ENCODE peak calls at places on chromosomes 11 and 22, in five cellular contexts. One of them, this sample, is unnamed.

GRCh38 chr11:97349201-97349600 is 959.4 kb downstream of the JRKL start:
- DNase-seq in brain microvascular endothelial cell: no peak
- DNase-seq in lower lobe of right lung: no peak
- DNase-seq in Peyer's patch: no peak
- DNase-seq in spleen: no peak
- DNase-seq in this sample: no peak

GRCh38 chr11:121652982-121653381 is 200.2 kb upstream of the SORL1-AS1 start:
- DNase-seq in lower lobe of right lung: no peak
- DNase-seq in brain microvascular endothelial cell: no peak
- DNase-seq in spleen: no peak
- DNase-seq in Peyer's patch: no peak
- DNase-seq in this sample: no peak

GRCh38 chr22:17754233-17754925 is 19.9 kb downstream of the BID start:
- DNase-seq in brain microvascular endothelial cell: no peak
- DNase-seq in spleen: peak
- DNase-seq in lower lobe of right lung: no peak
- DNase-seq in Peyer's patch: no peak
- DNase-seq in this sample: no peak

GRCh38 chr11:78586452-78587046 is 11.9 kb upstream of the NARS2 start:
- DNase-seq in spleen: no peak
- DNase-seq in Peyer's patch: no peak
- DNase-seq in lower lobe of right lung: no peak
- DNase-seq in brain microvascular endothelial cell: no peak
- DNase-seq in this sample: no peak

GRCh38 chr11:126293726-126294125 is 10.1 kb upstream of the DCPS start:
- DNase-seq in lower lobe of right lung: no peak
- DNase-seq in Peyer's patch: no peak
- DNase-seq in spleen: no peak
- DNase-seq in brain microvascular endothelial cell: no peak
- DNase-seq in this sample: no peak

GRCh38 chr11:48106166-48106565 is 110.4 kb upstream of the OR4B1 start:
- DNase-seq in brain microvascular endothelial cell: no peak
- DNase-seq in lower lobe of right lung: no peak
- DNase-seq in spleen: no peak
- DNase-seq in Peyer's patch: no peak
- DNase-seq in this sample: no peak

GRCh38 chr11:118144301-118144701 is 8.3 kb downstream of the SCN4B start:
- DNase-seq in brain microvascular endothelial cell: no peak
- DNase-seq in lower lobe of right lung: no peak
- DNase-seq in spleen: no peak
- DNase-seq in Peyer's patch: no peak
- DNase-seq in this sample: peak

GRCh38 chr11:95585071-95585751 is 204.4 kb downstream of the FAM76B start:
- DNase-seq in brain microvascular endothelial cell: peak
- DNase-seq in spleen: no peak
- DNase-seq in lower lobe of right lung: no peak
- DNase-seq in Peyer's patch: no peak
- DNase-seq in this sample: no peak

GRCh38 chr22:48429621-48430020 is 1398.1 kb downstream of the BRD1 start:
- DNase-seq in brain microvascular endothelial cell: no peak
- DNase-seq in spleen: no peak
- DNase-seq in Peyer's patch: peak
- DNase-seq in lower lobe of right lung: no peak
- DNase-seq in this sample: no peak

GRCh38 chr11:1472180-1473005 is 14.2 kb downstream of the MOB2 start:
- DNase-seq in brain microvascular endothelial cell: no peak
- DNase-seq in lower lobe of right lung: peak
- DNase-seq in Peyer's patch: no peak
- DNase-seq in spleen: peak
- DNase-seq in this sample: no peak

GRCh38 chr11:12160680-12161079 is 50.3 kb downstream of the MICAL2 start:
- DNase-seq in brain microvascular endothelial cell: no peak
- DNase-seq in lower lobe of right lung: peak
- DNase-seq in spleen: peak
- DNase-seq in Peyer's patch: no peak
- DNase-seq in this sample: no peak

GRCh38 chr11:95877288-95877687 is 46.6 kb downstream of the MTMR2 start:
- DNase-seq in brain microvascular endothelial cell: peak
- DNase-seq in spleen: no peak
- DNase-seq in Peyer's patch: no peak
- DNase-seq in lower lobe of right lung: no peak
- DNase-seq in this sample: no peak

GRCh38 chr11:8004008-8004407 is 16.9 kb downstream of the EIF3F start:
- DNase-seq in brain microvascular endothelial cell: no peak
- DNase-seq in lower lobe of right lung: no peak
- DNase-seq in Peyer's patch: no peak
- DNase-seq in spleen: no peak
- DNase-seq in this sample: no peak

GRCh38 chr11:8003187-8003586 is 16.1 kb downstream of the EIF3F start:
- DNase-seq in lower lobe of right lung: no peak
- DNase-seq in Peyer's patch: no peak
- DNase-seq in spleen: no peak
- DNase-seq in brain microvascular endothelial cell: no peak
- DNase-seq in this sample: no peak

GRCh38 chr11:8000390-8000789 is 13.3 kb downstream of the EIF3F start:
- DNase-seq in brain microvascular endothelial cell: no peak
- DNase-seq in Peyer's patch: no peak
- DNase-seq in lower lobe of right lung: no peak
- DNase-seq in spleen: no peak
- DNase-seq in this sample: no peak

GRCh38 chr11:8002676-8003075 is 15.5 kb downstream of the EIF3F start:
- DNase-seq in spleen: no peak
- DNase-seq in Peyer's patch: no peak
- DNase-seq in lower lobe of right lung: no peak
- DNase-seq in brain microvascular endothelial cell: no peak
- DNase-seq in this sample: no peak

GRCh38 chr11:7999795-8000194 is 12.7 kb downstream of the EIF3F start:
- DNase-seq in spleen: no peak
- DNase-seq in Peyer's patch: no peak
- DNase-seq in brain microvascular endothelial cell: no peak
- DNase-seq in lower lobe of right lung: no peak
- DNase-seq in this sample: no peak
- TF ChIP-seq CTCF in spleen: no peak
- TF ChIP-seq CTCF in Peyer's patch: no peak
- TF ChIP-seq CTCF in brain microvascular endothelial cell: no peak
- TF ChIP-seq CTCF in lower lobe of right lung: no peak
- TF ChIP-seq CTCF in this sample: no peak

DNA sequence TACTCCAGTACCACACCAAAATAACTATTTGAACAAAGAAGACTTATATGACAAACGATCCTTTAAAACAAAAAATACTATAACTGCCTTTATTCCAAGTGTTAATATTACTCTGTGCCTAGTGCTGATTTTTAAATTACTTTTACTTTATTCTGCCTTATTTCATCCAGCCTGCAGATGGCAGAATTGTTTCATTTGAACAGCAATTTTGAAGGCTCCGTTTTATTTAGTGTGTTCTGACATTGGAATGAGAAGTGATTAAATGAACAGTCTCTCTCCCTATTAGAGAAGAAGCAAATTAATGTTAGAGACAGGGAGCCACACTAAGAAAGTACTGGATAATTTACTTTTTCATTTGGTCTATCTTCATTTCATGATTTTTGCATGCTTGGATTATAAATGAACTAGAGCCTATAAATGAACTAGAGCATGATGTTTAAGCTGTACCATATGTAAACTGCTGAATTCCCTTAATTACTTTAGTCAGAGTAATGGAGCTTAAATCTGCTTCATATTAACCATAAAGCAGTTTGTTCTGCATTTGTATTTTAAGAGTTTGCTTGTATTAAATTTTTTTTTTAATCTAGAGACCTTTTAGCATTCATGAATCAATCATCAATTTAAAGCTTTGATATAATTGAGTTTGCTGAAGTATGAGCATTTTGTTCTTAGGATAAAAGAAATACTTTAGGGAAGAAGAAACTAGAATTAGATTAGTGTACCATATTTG is 9.8 kb downstream of the PDHX start:
- DNase-seq in Peyer's patch: no peak
- DNase-seq in lower lobe of right lung: no peak
- DNase-seq in brain microvascular endothelial cell: peak
- DNase-seq in spleen: no peak
- DNase-seq in this sample: no peak
- H3K27ac ChIP-seq in Peyer's patch: no peak
- H3K27ac ChIP-seq in lower lobe of right lung: no peak
- H3K27ac ChIP-seq in brain microvascular endothelial cell: no peak
- H3K27ac ChIP-seq in spleen: no peak
- H3K27ac ChIP-seq in this sample: no peak

GRCh38 chr22:29477919-29478318 is 2.1 kb upstream of the NEFH start:
- DNase-seq in Peyer's patch: no peak
- DNase-seq in brain microvascular endothelial cell: no peak
- DNase-seq in lower lobe of right lung: no peak
- DNase-seq in spleen: no peak
- DNase-seq in this sample: no peak

GRCh38 chr22:29478326-29479276 is 1.4 kb upstream of the NEFH start:
- DNase-seq in brain microvascular endothelial cell: no peak
- DNase-seq in lower lobe of right lung: no peak
- DNase-seq in spleen: no peak
- DNase-seq in Peyer's patch: no peak
- DNase-seq in this sample: no peak

GRCh38 chr22:29480512-29481264 is 670 bp downstream of the NEFH start:
- DNase-seq in spleen: no peak
- DNase-seq in brain microvascular endothelial cell: no peak
- DNase-seq in lower lobe of right lung: peak
- DNase-seq in Peyer's patch: no peak
- DNase-seq in this sample: no peak

GRCh38 chr22:29480262-29480511 is 169 bp downstream of the NEFH start:
- DNase-seq in brain microvascular endothelial cell: no peak
- DNase-seq in Peyer's patch: no peak
- DNase-seq in spleen: no peak
- DNase-seq in lower lobe of right lung: no peak
- DNase-seq in this sample: no peak

DNA sequence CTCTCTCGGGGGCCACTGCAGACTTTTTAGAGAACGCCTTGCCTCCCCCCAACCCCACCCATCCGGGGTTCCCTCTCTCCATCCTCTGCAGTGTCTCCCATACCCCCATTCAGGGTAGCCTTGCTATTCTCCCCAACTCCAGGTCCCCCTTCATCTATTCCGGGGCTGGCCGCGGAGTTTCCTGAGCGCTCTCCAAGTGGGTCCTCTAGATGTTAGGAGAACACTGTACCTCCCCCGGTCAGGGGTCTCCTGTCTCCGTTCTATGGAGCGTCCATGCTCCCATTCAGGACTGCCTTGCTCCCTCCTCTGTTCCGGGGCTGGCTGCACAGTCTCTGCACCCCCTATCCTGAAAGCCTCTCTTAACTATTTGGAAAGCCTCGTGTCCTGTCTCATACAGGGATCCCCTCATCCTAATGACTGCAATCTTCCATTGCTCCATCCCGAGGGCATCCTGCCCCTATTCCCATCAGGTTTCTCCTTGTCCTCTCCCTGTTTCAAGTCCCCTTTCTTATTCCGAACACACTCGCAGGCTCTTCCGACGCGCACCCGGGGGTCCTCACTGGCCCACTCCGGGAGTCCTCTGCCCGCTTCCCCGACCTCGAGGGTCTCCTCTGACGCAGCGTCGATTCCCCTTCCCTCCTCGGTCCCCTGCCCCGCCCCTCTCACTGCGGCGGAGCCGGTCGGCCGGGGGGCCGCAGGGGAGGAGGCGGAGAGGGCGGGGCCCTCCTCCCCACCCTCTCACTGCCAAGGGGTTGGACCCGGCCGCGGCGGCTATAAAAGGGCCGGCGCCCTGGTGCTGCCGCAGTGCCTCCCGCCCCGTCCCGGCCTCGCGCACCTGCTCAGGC is at the start of gene NEFH:
- DNase-seq in lower lobe of right lung: no peak
- DNase-seq in spleen: no peak
- DNase-seq in Peyer's patch: no peak
- DNase-seq in brain microvascular endothelial cell: no peak
- DNase-seq in this sample: no peak
- H3K4me3 ChIP-seq in lower lobe of right lung: peak
- H3K4me3 ChIP-seq in spleen: peak
- H3K4me3 ChIP-seq in Peyer's patch: peak
- H3K4me3 ChIP-seq in brain microvascular endothelial cell: peak
- H3K4me3 ChIP-seq in this sample: peak

DNA sequence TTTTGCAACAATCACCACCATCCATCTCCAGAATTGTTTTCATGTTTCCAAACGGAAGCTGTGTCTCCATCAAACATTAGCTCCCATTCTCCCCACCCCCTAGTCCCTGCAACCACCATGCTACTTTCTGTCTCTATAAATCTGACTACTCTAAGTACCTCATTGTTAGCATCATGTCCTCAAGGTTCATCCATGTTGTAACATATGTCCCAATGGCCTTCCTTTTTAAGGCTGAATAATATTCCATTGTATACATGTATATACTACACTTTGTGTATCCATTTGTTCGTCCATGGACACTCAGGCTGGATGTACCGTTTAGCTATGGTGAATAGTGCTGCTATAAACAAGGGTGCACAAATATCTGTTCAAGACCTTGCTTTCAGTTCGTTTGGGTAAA is 8.2 kb upstream of the DPF2 start:
- DNase-seq in lower lobe of right lung: no peak
- DNase-seq in brain microvascular endothelial cell: no peak
- DNase-seq in spleen: no peak
- DNase-seq in Peyer's patch: no peak
- DNase-seq in this sample: no peak
- TF ChIP-seq CTCF in lower lobe of right lung: no peak
- TF ChIP-seq CTCF in brain microvascular endothelial cell: no peak
- TF ChIP-seq CTCF in spleen: no peak
- TF ChIP-seq CTCF in Peyer's patch: no peak
- TF ChIP-seq CTCF in this sample: no peak

GRCh38 chr11:108609681-108610080 is 16.1 kb upstream of the EXPH5 start:
- DNase-seq in lower lobe of right lung: no peak
- DNase-seq in brain microvascular endothelial cell: peak
- DNase-seq in spleen: no peak
- DNase-seq in Peyer's patch: no peak
- DNase-seq in this sample: no peak

GRCh38 chr11:108601150-108601549 is 7.6 kb upstream of the EXPH5 start:
- DNase-seq in Peyer's patch: no peak
- DNase-seq in spleen: no peak
- DNase-seq in brain microvascular endothelial cell: no peak
- DNase-seq in lower lobe of right lung: no peak
- DNase-seq in this sample: no peak

GRCh38 chr11:108606495-108607160 is 13.1 kb upstream of the EXPH5 start:
- DNase-seq in brain microvascular endothelial cell: no peak
- DNase-seq in lower lobe of right lung: no peak
- DNase-seq in spleen: no peak
- DNase-seq in Peyer's patch: no peak
- DNase-seq in this sample: no peak

GRCh38 chr11:108608548-108608947 is 15.0 kb upstream of the EXPH5 start:
- DNase-seq in spleen: no peak
- DNase-seq in Peyer's patch: no peak
- DNase-seq in lower lobe of right lung: no peak
- DNase-seq in brain microvascular endothelial cell: no peak
- DNase-seq in this sample: no peak

DNA sequence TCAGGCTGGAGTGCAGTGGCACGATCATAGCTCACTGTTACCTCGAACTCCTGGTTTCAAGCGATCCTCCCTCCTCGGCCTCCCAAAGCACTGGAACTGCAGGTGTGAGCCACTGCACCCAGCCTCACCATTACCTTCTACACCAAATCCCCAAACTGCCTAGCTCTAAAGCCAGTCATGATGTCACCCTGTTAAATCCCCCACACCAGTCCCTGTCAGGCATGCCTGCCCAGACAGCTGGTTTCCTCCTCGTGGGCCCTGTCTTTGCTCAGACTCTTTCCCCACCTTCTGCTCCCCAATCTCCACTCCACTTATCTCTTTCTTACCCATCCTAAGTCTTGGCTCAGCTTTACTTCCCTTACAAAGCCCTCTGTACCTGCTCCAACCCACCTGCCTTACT is 12.5 kb upstream of the EXPH5 start:
- DNase-seq in brain microvascular endothelial cell: no peak
- DNase-seq in spleen: no peak
- DNase-seq in Peyer's patch: no peak
- DNase-seq in lower lobe of right lung: no peak
- DNase-seq in this sample: no peak
- H3K27ac ChIP-seq in brain microvascular endothelial cell: no peak
- H3K27ac ChIP-seq in spleen: no peak
- H3K27ac ChIP-seq in Peyer's patch: no peak
- H3K27ac ChIP-seq in lower lobe of right lung: no peak
- H3K27ac ChIP-seq in this sample: no peak

This sample was measured in heart left ventricle.